ENCODE peak calls at places on chromosomes 3 and 15, in nine cellular contexts. One of them, this sample, is unnamed.

GRCh38 chr3:22450785-22451400 is 699.9 kb upstream of the ZNF385D start:
- DNase-seq in pulmonary artery endothelial cell: no peak
- DNase-seq in amniotic epithelial cell: no peak
- DNase-seq in nucleus accumbens: no peak
- DNase-seq in NCI-H1694: no peak
- DNase-seq in omental fat pad: no peak
- DNase-seq in stimulated activated CD4-positive, alpha-beta T cell treated with anti-CD3 and anti-CD28 coated beads, Interleukin-4, amount 100 ng/mL, for 1 hour: no peak
- DNase-seq in activated CD8-positive, alpha-beta memory T cell treated with anti-CD3 and anti-CD28 coated beads for 1 hour: no peak
- DNase-seq in substantia nigra: no peak
- DNase-seq in this sample: no peak

GRCh38 chr15:41940441-41940857 is 31.9 kb downstream of the EHD4 start:
- DNase-seq in nucleus accumbens: no peak
- DNase-seq in stimulated activated CD4-positive, alpha-beta T cell treated with anti-CD3 and anti-CD28 coated beads, Interleukin-4, amount 100 ng/mL, for 1 hour: peak; percentile 44
- DNase-seq in pulmonary artery endothelial cell: no peak
- DNase-seq in activated CD8-positive, alpha-beta memory T cell treated with anti-CD3 and anti-CD28 coated beads for 1 hour: no peak
- DNase-seq in amniotic epithelial cell: peak; percentile 64
- DNase-seq in substantia nigra: no peak
- DNase-seq in omental fat pad: no peak
- DNase-seq in NCI-H1694: no peak
- DNase-seq in this sample: peak; percentile 62

GRCh38 chr3:49638445-49638844 is 35.7 kb upstream of the APEH start:
- DNase-seq in activated CD8-positive, alpha-beta memory T cell treated with anti-CD3 and anti-CD28 coated beads for 1 hour: no peak
- DNase-seq in omental fat pad: no peak
- DNase-seq in stimulated activated CD4-positive, alpha-beta T cell treated with anti-CD3 and anti-CD28 coated beads, Interleukin-4, amount 100 ng/mL, for 1 hour: no peak
- DNase-seq in amniotic epithelial cell: peak; percentile 47
- DNase-seq in substantia nigra: no peak
- DNase-seq in NCI-H1694: no peak
- DNase-seq in nucleus accumbens: peak; percentile 79
- DNase-seq in pulmonary artery endothelial cell: no peak
- DNase-seq in this sample: no peak

GRCh38 chr3:2921903-2922302 is 188.3 kb downstream of the IL5RA start:
- DNase-seq in activated CD8-positive, alpha-beta memory T cell treated with anti-CD3 and anti-CD28 coated beads for 1 hour: no peak
- DNase-seq in omental fat pad: no peak
- DNase-seq in nucleus accumbens: no peak
- DNase-seq in substantia nigra: no peak
- DNase-seq in pulmonary artery endothelial cell: no peak
- DNase-seq in NCI-H1694: peak; percentile 13
- DNase-seq in stimulated activated CD4-positive, alpha-beta T cell treated with anti-CD3 and anti-CD28 coated beads, Interleukin-4, amount 100 ng/mL, for 1 hour: no peak
- DNase-seq in amniotic epithelial cell: peak; percentile 2
- DNase-seq in this sample: no peak

GRCh38 chr3:128374746-128375445 is 91.8 kb downstream of the DNAJB8 start:
- DNase-seq in stimulated activated CD4-positive, alpha-beta T cell treated with anti-CD3 and anti-CD28 coated beads, Interleukin-4, amount 100 ng/mL, for 1 hour: no peak
- DNase-seq in pulmonary artery endothelial cell: no peak
- DNase-seq in activated CD8-positive, alpha-beta memory T cell treated with anti-CD3 and anti-CD28 coated beads for 1 hour: no peak
- DNase-seq in substantia nigra: no peak
- DNase-seq in omental fat pad: no peak
- DNase-seq in nucleus accumbens: no peak
- DNase-seq in NCI-H1694: no peak
- DNase-seq in amniotic epithelial cell: no peak
- DNase-seq in this sample: no peak

GRCh38 chr3:13069495-13069894 is 3.7 kb downstream of the IQSEC1 start:
- DNase-seq in nucleus accumbens: no peak
- DNase-seq in omental fat pad: no peak
- DNase-seq in amniotic epithelial cell: no peak
- DNase-seq in stimulated activated CD4-positive, alpha-beta T cell treated with anti-CD3 and anti-CD28 coated beads, Interleukin-4, amount 100 ng/mL, for 1 hour: peak; percentile 24
- DNase-seq in activated CD8-positive, alpha-beta memory T cell treated with anti-CD3 and anti-CD28 coated beads for 1 hour: no peak
- DNase-seq in substantia nigra: no peak
- DNase-seq in NCI-H1694: no peak
- DNase-seq in pulmonary artery endothelial cell: no peak
- DNase-seq in this sample: peak; percentile 59

GRCh38 chr15:30859091-30859874 is 44.4 kb upstream of the FAN1 start:
- DNase-seq in activated CD8-positive, alpha-beta memory T cell treated with anti-CD3 and anti-CD28 coated beads for 1 hour: no peak
- DNase-seq in nucleus accumbens: no peak
- DNase-seq in NCI-H1694: no peak
- DNase-seq in omental fat pad: no peak
- DNase-seq in substantia nigra: no peak
- DNase-seq in stimulated activated CD4-positive, alpha-beta T cell treated with anti-CD3 and anti-CD28 coated beads, Interleukin-4, amount 100 ng/mL, for 1 hour: peak; percentile 6
- DNase-seq in amniotic epithelial cell: peak; percentile 24
- DNase-seq in pulmonary artery endothelial cell: peak; percentile 5
- DNase-seq in this sample: no peak

GRCh38 chr3:169244119-169244864 is 419.2 kb downstream of the MECOM start:
- DNase-seq in amniotic epithelial cell: no peak
- DNase-seq in NCI-H1694: no peak
- DNase-seq in substantia nigra: no peak
- DNase-seq in omental fat pad: no peak
- DNase-seq in nucleus accumbens: no peak
- DNase-seq in activated CD8-positive, alpha-beta memory T cell treated with anti-CD3 and anti-CD28 coated beads for 1 hour: no peak
- DNase-seq in pulmonary artery endothelial cell: no peak
- DNase-seq in stimulated activated CD4-positive, alpha-beta T cell treated with anti-CD3 and anti-CD28 coated beads, Interleukin-4, amount 100 ng/mL, for 1 hour: no peak
- DNase-seq in this sample: no peak

GRCh38 chr3:13021141-13021933 is 51.9 kb downstream of the IQSEC1 start:
- DNase-seq in NCI-H1694: no peak
- DNase-seq in substantia nigra: no peak
- DNase-seq in pulmonary artery endothelial cell: no peak
- DNase-seq in stimulated activated CD4-positive, alpha-beta T cell treated with anti-CD3 and anti-CD28 coated beads, Interleukin-4, amount 100 ng/mL, for 1 hour: no peak
- DNase-seq in activated CD8-positive, alpha-beta memory T cell treated with anti-CD3 and anti-CD28 coated beads for 1 hour: no peak
- DNase-seq in nucleus accumbens: no peak
- DNase-seq in omental fat pad: no peak
- DNase-seq in amniotic epithelial cell: no peak
- DNase-seq in this sample: no peak

GRCh38 chr3:126146525-126147146 is 33.8 kb downstream of the ALDH1L1 start:
- DNase-seq in activated CD8-positive, alpha-beta memory T cell treated with anti-CD3 and anti-CD28 coated beads for 1 hour: no peak
- DNase-seq in substantia nigra: no peak
- DNase-seq in nucleus accumbens: no peak
- DNase-seq in omental fat pad: no peak
- DNase-seq in amniotic epithelial cell: no peak
- DNase-seq in stimulated activated CD4-positive, alpha-beta T cell treated with anti-CD3 and anti-CD28 coated beads, Interleukin-4, amount 100 ng/mL, for 1 hour: no peak
- DNase-seq in NCI-H1694: no peak
- DNase-seq in pulmonary artery endothelial cell: no peak
- DNase-seq in this sample: no peak

GRCh38 chr3:99915911-99916310 is 98.2 kb downstream of the CMSS1 start:
- DNase-seq in NCI-H1694: no peak
- DNase-seq in activated CD8-positive, alpha-beta memory T cell treated with anti-CD3 and anti-CD28 coated beads for 1 hour: no peak
- DNase-seq in pulmonary artery endothelial cell: no peak
- DNase-seq in nucleus accumbens: no peak
- DNase-seq in omental fat pad: no peak
- DNase-seq in substantia nigra: no peak
- DNase-seq in amniotic epithelial cell: no peak
- DNase-seq in stimulated activated CD4-positive, alpha-beta T cell treated with anti-CD3 and anti-CD28 coated beads, Interleukin-4, amount 100 ng/mL, for 1 hour: no peak
- DNase-seq in this sample: no peak

GRCh38 chr3:148205945-148206845 is 491.5 kb upstream of the AGTR1 start:
- DNase-seq in nucleus accumbens: no peak
- DNase-seq in amniotic epithelial cell: no peak
- DNase-seq in substantia nigra: no peak
- DNase-seq in omental fat pad: no peak
- DNase-seq in activated CD8-positive, alpha-beta memory T cell treated with anti-CD3 and anti-CD28 coated beads for 1 hour: no peak
- DNase-seq in stimulated activated CD4-positive, alpha-beta T cell treated with anti-CD3 and anti-CD28 coated beads, Interleukin-4, amount 100 ng/mL, for 1 hour: no peak
- DNase-seq in NCI-H1694: no peak
- DNase-seq in pulmonary artery endothelial cell: no peak
- DNase-seq in this sample: no peak

GRCh38 chr15:36688310-36689102 is 109.1 kb downstream of the CDIN1 start:
- DNase-seq in stimulated activated CD4-positive, alpha-beta T cell treated with anti-CD3 and anti-CD28 coated beads, Interleukin-4, amount 100 ng/mL, for 1 hour: no peak
- DNase-seq in activated CD8-positive, alpha-beta memory T cell treated with anti-CD3 and anti-CD28 coated beads for 1 hour: no peak
- DNase-seq in NCI-H1694: no peak
- DNase-seq in omental fat pad: no peak
- DNase-seq in amniotic epithelial cell: peak; percentile 41
- DNase-seq in substantia nigra: no peak
- DNase-seq in pulmonary artery endothelial cell: no peak
- DNase-seq in nucleus accumbens: no peak
- DNase-seq in this sample: no peak